ENCODE peak calls at places on chromosomes 7 and 10, in five cellular contexts. E is MCF 10A, T is body of pancreas, R is NB4, G is choroid plexus epithelial cell. Q is an unnamed sample.

GRCh38 chr7:80060218-80060806 is 74.3 kb upstream of the GNAI1 start:
- DNase-seq in G (peak), R (peak), T (no peak), E (peak), Q (no peak)

GRCh38 chr10:29239569-29240472 is 49.0 kb upstream of the LYZL1 start:
- DNase-seq in R (peak), T (no peak), E (peak), G (peak), Q (no peak)

GRCh38 chr10:27448926-27449325 is 55.2 kb upstream of the RAB18 start:
- DNase-seq in R (peak), T (no peak), E (peak), G (peak), Q (no peak)

GRCh38 chr10:3482200-3482993 is 302.6 kb downstream of the KLF6 start:
- DNase-seq in R (peak), G (peak), E (peak), T (peak), Q (no peak)

GRCh38 chr10:34584164-34584563 is 230.9 kb downstream of the PARD3 start:
- DNase-seq in T (peak), G (peak), R (peak), E (peak), Q (no peak)

GRCh38 chr7:80542398-80542797 is 30.5 kb upstream of the GNAT3 start:
- DNase-seq in G (peak), T (no peak), R (no peak), E (peak), Q (no peak)

GRCh38 chr7:95246935-95247370 is 77.4 kb downstream of the PON1 start:
- DNase-seq in R (peak), T (peak), E (peak), G (peak), Q (no peak)

GRCh38 chr7:20241491-20242261 is 24.5 kb upstream of the MACC1 start:
- DNase-seq in R (no peak), E (peak), G (peak), T (no peak), Q (no peak)

GRCh38 chr10:108956149-108956548 is 967.2 kb downstream of the XPNPEP1 start:
- DNase-seq in G (no peak), R (no peak), T (no peak), E (peak), Q (no peak)

GRCh38 chr10:78614267-78614666 is 454.5 kb upstream of the ZMIZ1 start:
- DNase-seq in T (no peak), R (no peak), E (no peak), G (no peak), Q (no peak)

GRCh38 chr7:25424113-25424512 is 195.8 kb upstream of the NPVF start:
- DNase-seq in E (no peak), T (no peak), R (no peak), G (no peak), Q (no peak)

GRCh38 chr7:117610390-117610789 is 130.6 kb downstream of the CFTR start:
- DNase-seq in R (no peak), G (no peak), T (no peak), E (no peak), Q (no peak)

GRCh38 chr10:6563075-6563474 is 17.0 kb downstream of the PRKCQ start:
- DNase-seq in T (no peak), G (no peak), E (no peak), R (no peak), Q (no peak)

GRCh38 chr7:128932862-128933821 is 4.6 kb upstream of the IRF5 start:
- DNase-seq in T (peak), G (peak), E (no peak), R (no peak), Q (no peak)

GRCh38 chr7:91941450-91941849 is 788 bp downstream of the AKAP9 start:
- DNase-seq in G (peak), T (peak), R (peak), E (peak), Q (no peak)

GRCh38 chr10:42960491-42961155 is 116.2 kb upstream of the RET start:
- DNase-seq in T (no peak), G (peak), E (peak), R (peak), Q (peak)

GRCh38 chr10:48448796-48449195 is 142.3 kb downstream of the MAPK8 start:
- DNase-seq in E (peak), G (peak), R (no peak), T (no peak), Q (no peak)

GRCh38 chr7:139613971-139614411 is 90.5 kb downstream of the CLEC2L start:
- DNase-seq in E (no peak), T (no peak), R (no peak), G (no peak), Q (no peak)

GRCh38 chr10:102997998-102998397 is 79.9 kb downstream of the CNNM2 start:
- DNase-seq in R (no peak), E (no peak), G (no peak), T (no peak), Q (no peak)

GRCh38 chr7:22613466-22613865 is 113.5 kb upstream of the STEAP1B start:
- DNase-seq in R (no peak), G (no peak), E (no peak), T (no peak), Q (no peak)

GRCh38 chr7:141193066-141193465 is 119.2 kb downstream of the TMEM178B start:
- DNase-seq in G (no peak), R (no peak), E (no peak), T (no peak), Q (no peak)

GRCh38 chr7:65798111-65799075 is 74.5 kb upstream of the VKORC1L1 start:
- DNase-seq in G (peak), E (peak), T (no peak), R (peak), Q (no peak)

GRCh38 chr7:17069146-17069545 is 187.4 kb upstream of the AGR3 start:
- DNase-seq in R (no peak), T (peak), E (no peak), G (no peak), Q (no peak)

GRCh38 chr7:95404316-95404715 is 8.1 kb upstream of the PON3 start:
- DNase-seq in R (no peak), E (no peak), T (no peak), G (peak), Q (no peak)

GRCh38 chr7:22866965-22867364 is 44.3 kb upstream of the TOMM7 start:
- DNase-seq in R (no peak), E (no peak), T (no peak), G (peak), Q (no peak)

GRCh38 chr7:102978280-102978679 is 65.5 kb downstream of the LRRC17 start:
- DNase-seq in T (peak), R (peak), G (peak), E (peak), Q (peak)

GRCh38 chr10:13712799-13713581 is 126.2 kb downstream of the PRPF18 start:
- DNase-seq in R (peak), E (peak), G (peak), T (peak), Q (peak)

GRCh38 chr10:63720072-63720537 is 198.9 kb downstream of the REEP3 start:
- DNase-seq in R (peak), T (peak), E (peak), G (peak), Q (no peak)

GRCh38 chr10:133128126-133129081 is 31.6 kb upstream of the KNDC1 start:
- DNase-seq in T (no peak), G (no peak), R (no peak), E (no peak), Q (no peak)

GRCh38 chr10:48232717-48233447 is 41.6 kb downstream of the FRMPD2 start:
- DNase-seq in T (no peak), E (no peak), R (no peak), G (no peak), Q (no peak)

GRCh38 chr7:23055582-23056178 is 41.8 kb upstream of the HYCC1 start:
- DNase-seq in G (peak), R (peak), E (peak), T (peak), Q (no peak)

GRCh38 chr10:24483701-24484100 is 240.0 kb downstream of the ARHGAP21 start:
- DNase-seq in R (peak), T (peak), E (peak), G (peak), Q (no peak)

GRCh38 chr10:14010083-14010551 is 320.6 kb downstream of the FRMD4A start:
- DNase-seq in T (no peak), G (peak), R (no peak), E (no peak), Q (no peak)

GRCh38 chr7:70376561-70377031 is 755.3 kb upstream of the GALNT17 start:
- DNase-seq in R (no peak), T (no peak), E (no peak), G (no peak), Q (no peak)

GRCh38 chr7:29807179-29807841 is 1.0 kb downstream of the WIPF3 start:
- DNase-seq in R (no peak), T (peak), G (no peak), E (no peak), Q (no peak)

GRCh38 chr7:8068892-8069686 is 100.5 kb downstream of the GLCCI1 start:
- DNase-seq in R (no peak), G (no peak), T (no peak), E (no peak), Q (no peak)

GRCh38 chr7:130270947-130271790 is 4.5 kb downstream of the CPA2 start:
- DNase-seq in G (no peak), E (no peak), R (peak), T (peak), Q (no peak)
- TF ChIP-seq CTCF in G (no peak), E (no peak), R (no peak), T (no peak), Q (no peak)

DNA sequence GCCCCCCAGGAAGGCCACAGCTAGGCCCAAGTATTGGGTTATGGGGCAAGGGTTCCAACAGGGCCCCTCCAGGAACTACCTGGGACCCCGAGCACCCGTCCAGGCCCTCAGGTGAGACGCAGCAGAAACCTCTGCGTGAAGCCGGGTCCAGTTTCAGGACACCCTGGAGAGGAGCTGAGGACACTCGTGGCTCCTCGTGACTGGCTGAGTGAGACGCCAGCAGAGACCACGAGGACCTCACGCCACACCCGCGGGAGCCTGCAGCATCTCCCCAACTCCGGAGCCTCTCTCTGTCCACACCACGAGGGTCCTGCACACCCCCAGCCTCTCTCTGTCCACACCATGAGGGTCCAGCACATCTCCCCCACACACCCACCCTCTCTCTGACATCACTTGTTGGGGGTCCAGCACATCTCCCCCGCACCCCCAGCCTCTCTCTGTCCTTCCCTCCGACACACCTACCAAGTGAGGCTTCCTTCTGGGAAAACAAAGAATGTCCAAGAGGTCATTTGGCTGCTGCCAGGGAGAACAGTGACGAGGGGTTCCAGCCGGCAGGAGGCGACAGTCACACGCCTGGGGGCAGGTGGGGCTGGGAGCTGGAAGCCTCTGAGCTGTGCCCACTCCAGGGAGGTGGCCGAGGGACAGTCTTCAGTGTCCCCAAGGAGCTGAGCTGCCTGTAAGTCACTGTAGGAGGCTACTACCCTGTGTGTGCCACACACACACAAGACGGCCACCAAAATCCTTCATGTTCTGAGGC is 46.1 kb upstream of the PPP2R2D start:
- DNase-seq in T (no peak), R (no peak), E (no peak), G (no peak), Q (no peak)
- TF ChIP-seq CTCF in T (no peak), R (no peak), E (no peak), G (no peak), Q (no peak)

GRCh38 chr7:51139796-51140195 is 176.8 kb downstream of the COBL start:
- DNase-seq in T (peak), E (peak), R (no peak), G (no peak), Q (no peak)
- TF ChIP-seq CTCF in T (no peak), E (no peak), R (no peak), G (no peak), Q (no peak)

GRCh38 chr7:49166441-49166840 is 242.1 kb downstream of the CDC14C start:
- DNase-seq in R (peak), G (peak), E (peak), T (no peak), Q (no peak)
- TF ChIP-seq CTCF in R (peak), G (no peak), E (peak), T (no peak), Q (no peak)

GRCh38 chr10:21172774-21173432 is 275.8 kb upstream of the NEBL start:
- DNase-seq in G (peak), E (no peak), R (no peak), T (peak), Q (no peak)

GRCh38 chr10:21169271-21169670 is 272.2 kb upstream of the NEBL start:
- DNase-seq in R (peak), T (no peak), G (no peak), E (no peak), Q (no peak)

GRCh38 chr10:21171936-21172773 is 275.0 kb upstream of the NEBL start:
- DNase-seq in E (no peak), R (no peak), G (no peak), T (no peak), Q (no peak)

GRCh38 chr10:21170216-21170615 is 273.1 kb upstream of the NEBL start:
- DNase-seq in E (no peak), R (no peak), G (no peak), T (no peak), Q (no peak)

DNA sequence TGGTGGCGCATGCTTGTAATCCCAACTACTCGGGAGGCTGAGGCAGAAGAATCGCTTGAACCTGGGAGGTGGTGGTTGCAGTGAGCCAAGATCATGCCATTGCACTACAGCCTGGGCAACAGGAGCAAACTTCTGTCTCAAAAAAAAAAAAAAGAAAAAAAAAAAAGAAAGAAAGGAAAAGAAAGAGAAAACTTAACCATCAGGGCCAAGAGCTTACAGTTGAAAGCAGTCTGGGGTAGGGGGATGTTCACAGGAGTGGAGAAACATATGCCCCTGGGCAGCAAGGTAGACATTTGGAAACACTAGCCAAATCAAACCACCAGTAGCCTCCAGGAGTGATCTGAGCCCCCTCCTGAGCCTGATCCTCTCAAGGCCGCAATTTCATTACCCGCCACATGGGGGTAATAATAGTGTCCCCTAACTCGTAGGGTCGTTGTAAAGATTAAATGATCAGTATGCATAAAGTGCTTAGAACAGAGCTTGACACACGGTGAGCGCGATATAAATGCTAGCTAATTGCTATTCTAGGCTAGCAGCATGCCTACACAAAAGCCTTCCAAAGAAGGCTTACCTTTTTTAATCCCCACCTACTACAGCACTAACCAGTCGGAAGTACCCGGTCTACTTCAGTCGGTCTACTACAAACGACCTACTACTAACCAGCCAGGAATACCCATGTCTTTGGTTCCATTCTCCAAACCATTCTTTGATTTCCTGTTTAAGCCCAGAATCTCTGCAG is 274.3 kb upstream of the NEBL start:
- DNase-seq in G (peak), R (no peak), E (no peak), T (no peak), Q (no peak)
- TF ChIP-seq CTCF in G (peak), R (no peak), E (peak), T (peak), Q (no peak)

DNA sequence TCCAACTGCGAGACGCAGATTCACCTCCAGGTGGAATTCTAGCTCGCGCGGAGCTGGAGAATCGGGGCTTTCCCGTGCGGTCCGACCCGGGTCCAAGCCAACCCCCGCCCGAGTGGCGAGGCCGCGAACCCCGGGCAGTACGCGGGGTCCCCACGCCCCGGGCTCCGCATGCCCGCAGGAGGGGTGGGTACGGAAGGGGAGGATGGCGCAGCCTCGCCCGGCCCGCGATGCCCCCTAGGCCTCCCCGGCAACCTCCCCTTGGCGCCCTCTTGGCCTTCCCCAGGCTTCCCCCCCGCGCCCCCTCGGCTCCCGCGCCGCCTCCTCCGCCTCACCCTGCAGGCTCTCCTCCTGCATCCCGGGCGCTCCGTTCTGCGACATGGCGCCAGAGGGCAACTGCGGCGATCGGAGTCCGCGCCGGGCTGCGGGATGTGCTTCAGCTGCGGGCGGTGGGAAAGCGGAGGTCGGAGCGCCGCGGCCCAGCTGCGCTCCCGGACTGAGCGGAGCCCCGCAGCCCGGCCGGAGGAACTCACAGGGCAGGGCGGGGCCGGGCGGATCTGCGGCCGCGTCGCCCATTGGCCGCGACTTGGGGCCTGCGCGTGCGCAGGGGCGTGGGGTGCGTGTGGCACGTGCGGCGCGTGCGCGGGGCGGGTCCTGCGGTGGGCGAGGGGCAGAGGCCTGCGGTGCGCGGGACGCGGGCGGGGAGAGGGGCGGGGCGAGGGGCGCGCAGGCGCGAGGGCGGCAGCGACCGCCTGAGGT is at the start of gene BNIP3:
- DNase-seq in T (peak), G (peak), E (peak), R (peak), Q (peak)
- TF ChIP-seq CTCF in T (peak), G (peak), E (no peak), R (no peak), Q (no peak)

DNA sequence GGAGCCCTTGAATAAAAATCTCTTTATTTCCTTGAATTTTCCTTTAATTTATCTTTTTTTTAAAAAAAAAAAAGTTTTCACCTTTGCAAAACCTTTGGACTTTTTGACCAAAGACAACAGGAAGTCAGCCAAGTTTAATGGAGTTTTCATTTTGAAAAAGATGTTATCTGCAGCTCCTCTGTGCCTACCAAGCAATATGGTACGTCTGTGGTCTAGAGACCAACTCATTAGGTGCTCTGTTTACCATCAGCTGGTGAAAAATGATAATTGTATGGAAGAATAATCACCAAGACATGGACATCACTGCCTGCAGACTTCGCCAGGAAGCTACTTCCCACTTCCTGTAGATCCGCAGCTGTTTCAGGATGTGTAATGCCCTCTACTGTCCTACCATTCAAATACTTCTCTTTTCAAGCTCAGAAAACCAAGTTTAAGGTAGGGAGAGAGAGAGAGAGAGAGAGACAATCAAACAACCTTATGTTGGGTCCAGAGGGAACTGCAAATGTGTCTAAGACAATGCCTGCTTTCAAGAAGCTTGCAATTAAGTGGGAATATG is 18.7 kb downstream of the PLXNA4 start:
- DNase-seq in G (peak), T (no peak), E (peak), R (peak), Q (no peak)
- TF ChIP-seq CTCF in G (peak), T (no peak), E (no peak), R (peak), Q (no peak)